ENCODE peak calls at places on chromosomes 13 and 19, in nine cellular contexts. D is Peyer's patch, N is psoas muscle, G is HepG2, J is prostate gland, B is bronchial epithelial cell, K is coronary artery, Y is lower leg skin, A is fibroblast of pulmonary artery. Z is an unnamed sample.
A peak's percentile ranks its signal among the peaks of the same experiment; 100 is the strongest.

GRCh38 chr13:99371956-99372355 is 64.8 kb upstream of the GPR183 start:
- DNase-seq in D (peak; percentile 74), N (no peak), G (no peak), J (no peak), B (no peak), K (peak; percentile 62), Y (peak; percentile 84), A (no peak), Z (no peak)

GRCh38 chr13:113638806-113639205 is 19.2 kb downstream of the ATP4B start:
- DNase-seq in D (peak; percentile 27), N (no peak), G (no peak), J (no peak), B (no peak), K (peak; percentile 14), Y (peak; percentile 26), A (no peak), Z (no peak)

GRCh38 chr19:29372461-29372860 is 153.3 kb upstream of the VSTM2B start:
- DNase-seq in D (no peak), N (no peak), G (no peak), J (peak; percentile 2), B (no peak), K (no peak), Y (peak; percentile 23), A (no peak), Z (no peak)

GRCh38 chr13:105519766-105520165 is 1015.7 kb downstream of the EFNB2 start:
- DNase-seq in D (no peak), N (no peak), G (no peak), J (no peak), B (peak; percentile 22), K (no peak), Y (no peak), A (no peak), Z (no peak)

GRCh38 chr13:101127741-101128353 is 288.5 kb downstream of the NALCN start:
- DNase-seq in D (no peak), N (no peak), G (peak; percentile 33), J (peak; percentile 13), B (peak; percentile 61), K (no peak), Y (no peak), A (peak; percentile 67), Z (peak; percentile 72)

GRCh38 chr13:22014469-22014868 is 343.6 kb downstream of the FGF9 start:
- DNase-seq in D (no peak), N (no peak), G (no peak), J (peak; percentile 69), B (peak; percentile 21), K (no peak), Y (no peak), A (no peak), Z (no peak)

GRCh38 chr19:55717251-55717650 is 21.0 kb downstream of the NLRP9 start:
- DNase-seq in D (no peak), N (no peak), G (no peak), J (no peak), B (no peak), K (no peak), Y (no peak), A (no peak), Z (no peak)

GRCh38 chr13:110339263-110339662 is 32.2 kb downstream of the COL4A2 start:
- DNase-seq in D (no peak), N (no peak), G (no peak), J (no peak), B (no peak), K (peak; percentile 68), Y (no peak), A (no peak), Z (no peak)

GRCh38 chr13:21020581-21020980 is 40.8 kb downstream of the LATS2 start:
- DNase-seq in D (no peak), N (no peak), G (no peak), J (no peak), B (no peak), K (no peak), Y (peak; percentile 72), A (no peak), Z (no peak)

GRCh38 chr13:113962975-113963374 is 10.9 kb downstream of the C13orf46 start:
- DNase-seq in D (no peak), N (peak; percentile 7), G (no peak), J (no peak), B (no peak), K (no peak), Y (no peak), A (no peak), Z (no peak)

GRCh38 chr19:13083008-13083404 is 19.7 kb downstream of the LYL1 start:
- DNase-seq in D (no peak), N (no peak), G (no peak), J (no peak), B (no peak), K (no peak), Y (no peak), A (no peak), Z (no peak)

GRCh38 chr13:25910243-25910642 is 141.6 kb downstream of the SHISA2 start:
- DNase-seq in D (no peak), N (no peak), G (no peak), J (no peak), B (no peak), K (no peak), Y (no peak), A (no peak), Z (no peak)

GRCh38 chr13:39462456-39462855 is 140.5 kb downstream of the LHFPL6 start:
- DNase-seq in D (no peak), N (no peak), G (no peak), J (peak; percentile 26), B (peak; percentile 78), K (no peak), Y (no peak), A (peak; percentile 77), Z (peak; percentile 66)

GRCh38 chr13:38990693-38991092 is at the start of gene STOML3:
- DNase-seq in D (no peak), N (no peak), G (no peak), J (no peak), B (no peak), K (no peak), Y (no peak), A (peak; percentile 10), Z (no peak)

GRCh38 chr19:47776568-47776967 is 1.9 kb upstream of the SELENOW start:
- DNase-seq in D (no peak), N (no peak), G (peak; percentile 77), J (peak; percentile 40), B (peak; percentile 100), K (no peak), Y (no peak), A (no peak), Z (no peak)

GRCh38 chr13:93246069-93246468 is 19.5 kb downstream of the GPC6 start:
- DNase-seq in D (no peak), N (no peak), G (no peak), J (no peak), B (no peak), K (no peak), Y (no peak), A (no peak), Z (no peak)

GRCh38 chr19:45640849-45641273 is 1.7 kb upstream of the EML2 start:
- DNase-seq in D (peak; percentile 65), N (no peak), G (peak; percentile 13), J (no peak), B (peak; percentile 67), K (no peak), Y (peak; percentile 91), A (no peak), Z (no peak)

GRCh38 chr19:1383014-1383310 is 745 bp upstream of the NDUFS7 start:
- DNase-seq in D (no peak), N (no peak), G (no peak), J (no peak), B (no peak), K (no peak), Y (no peak), A (no peak), Z (no peak)
- TF ChIP-seq CTCF in D (no peak), N (no peak), G (no peak), J (no peak), B (no peak), K (no peak), Y (no peak), A (no peak), Z (no peak)

GRCh38 chr13:41577437-41577836 is 120.1 kb downstream of the RGCC start:
- DNase-seq in D (no peak), N (peak; percentile 43), G (no peak), J (no peak), B (no peak), K (no peak), Y (peak; percentile 90), A (peak; percentile 72), Z (peak; percentile 71)
- H3K4me3 ChIP-seq in D (no peak overlapping the region), N (no peak overlapping the region), G (no peak overlapping the region), J (no peak overlapping the region), B (no peak overlapping the region), K (no peak overlapping the region), Y (no peak overlapping the region), A (no peak overlapping the region), Z (peak overlapping the region; percentile 31)

GRCh38 chr13:36445806-36446423 is 13.6 kb downstream of the CCNA1 start:
- DNase-seq in D (no peak), N (no peak), G (no peak), J (no peak), B (peak; percentile 82), K (no peak), Y (no peak), A (peak; percentile 76), Z (no peak)
- TF ChIP-seq CTCF in D (no peak), N (no peak), G (no peak), J (no peak), B (no peak), K (no peak), Y (no peak), A (no peak), Z (no peak)

GRCh38 chr13:108496364-108497215 is 132.8 kb upstream of the MYO16 start:
- DNase-seq in D (no peak), N (no peak), G (no peak), J (no peak), B (no peak), K (no peak), Y (no peak), A (peak; percentile 5), Z (no peak)

GRCh38 chr13:108494991-108495661 is 134.3 kb upstream of the MYO16 start:
- DNase-seq in D (no peak), N (no peak), G (no peak), J (no peak), B (no peak), K (no peak), Y (no peak), A (no peak), Z (no peak)

GRCh38 chr13:108495686-108496363 is 133.6 kb upstream of the MYO16 start:
- DNase-seq in D (no peak), N (no peak), G (no peak), J (no peak), B (no peak), K (no peak), Y (no peak), A (no peak), Z (no peak)
- H3K4me3 ChIP-seq in D (peak overlapping the region; percentile 36), N (no peak overlapping the region), G (no peak overlapping the region), J (no peak overlapping the region), B (no peak overlapping the region), K (peak overlapping the region; percentile 66), Y (no peak overlapping the region), A (no peak overlapping the region), Z (no peak overlapping the region)

Z was measured in fibroblast of the aortic adventitia.